ENCODE peak calls at places on chromosomes 7 and 10, in five cellular contexts. One of them, this sample, is unnamed. For H3K9me3, the result is how much of the 10 kb centered on the place peaks cover.

GRCh38 chr10:21399392-21400015 is 126.0 kb downstream of the SKIDA1 start:
- DNase-seq in right lobe of liver: no peak
- DNase-seq in pancreas: no peak
- DNase-seq in cardiac muscle cell: peak
- DNase-seq in K562: no peak
- DNase-seq in this sample: no peak

GRCh38 chr10:98267894-98268693 is at the start of gene LOXL4:
- DNase-seq in right lobe of liver: no peak
- DNase-seq in pancreas: peak
- DNase-seq in cardiac muscle cell: peak
- DNase-seq in K562: peak
- DNase-seq in this sample: peak

GRCh38 chr7:35025391-35025870 is 11.9 kb downstream of the DPY19L1 start:
- DNase-seq in right lobe of liver: no peak
- DNase-seq in pancreas: no peak
- DNase-seq in cardiac muscle cell: no peak
- DNase-seq in K562: no peak
- DNase-seq in this sample: no peak

GRCh38 chr10:112898540-112899395 is 51.3 kb upstream of the TCF7L2 start:
- DNase-seq in right lobe of liver: peak
- DNase-seq in pancreas: peak
- DNase-seq in cardiac muscle cell: peak
- DNase-seq in K562: peak
- DNase-seq in this sample: no peak

GRCh38 chr7:156209087-156209486 is 396.8 kb upstream of the SHH start:
- DNase-seq in right lobe of liver: no peak
- DNase-seq in pancreas: no peak
- DNase-seq in cardiac muscle cell: no peak
- DNase-seq in K562: no peak
- DNase-seq in this sample: no peak

GRCh38 chr7:140342732-140343514 is 55.4 kb downstream of the SLC37A3 start:
- DNase-seq in right lobe of liver: no peak
- DNase-seq in pancreas: no peak
- DNase-seq in cardiac muscle cell: peak
- DNase-seq in K562: peak
- DNase-seq in this sample: no peak

GRCh38 chr10:72331575-72332422 is 22.9 kb downstream of the DNAJB12 start:
- DNase-seq in right lobe of liver: peak
- DNase-seq in pancreas: peak
- DNase-seq in cardiac muscle cell: peak
- DNase-seq in K562: no peak
- DNase-seq in this sample: peak

GRCh38 chr7:94655562-94655883 is 410 bp downstream of the SGCE start:
- DNase-seq in right lobe of liver: no peak
- DNase-seq in pancreas: peak
- DNase-seq in cardiac muscle cell: no peak
- DNase-seq in K562: no peak
- DNase-seq in this sample: no peak

GRCh38 chr10:130801784-130802183 is 509.7 kb downstream of the TCERG1L start:
- DNase-seq in right lobe of liver: no peak
- DNase-seq in pancreas: peak
- DNase-seq in cardiac muscle cell: no peak
- DNase-seq in K562: no peak
- DNase-seq in this sample: no peak

GRCh38 chr7:77822269-77822668 is 23.7 kb downstream of the PHTF2 start:
- DNase-seq in right lobe of liver: no peak
- DNase-seq in pancreas: no peak
- DNase-seq in cardiac muscle cell: no peak
- DNase-seq in K562: peak
- DNase-seq in this sample: no peak

GRCh38 chr7:77825140-77825539 is 26.6 kb downstream of the PHTF2 start:
- DNase-seq in right lobe of liver: no peak
- DNase-seq in pancreas: no peak
- DNase-seq in cardiac muscle cell: no peak
- DNase-seq in K562: no peak
- DNase-seq in this sample: no peak

GRCh38 chr7:77823787-77824186 is 25.2 kb downstream of the PHTF2 start:
- DNase-seq in right lobe of liver: no peak
- DNase-seq in pancreas: no peak
- DNase-seq in cardiac muscle cell: no peak
- DNase-seq in K562: no peak
- DNase-seq in this sample: no peak

GRCh38 chr7:77824636-77825035 is 26.1 kb downstream of the PHTF2 start:
- DNase-seq in right lobe of liver: no peak
- DNase-seq in pancreas: no peak
- DNase-seq in cardiac muscle cell: no peak
- DNase-seq in K562: no peak
- DNase-seq in this sample: no peak

DNA sequence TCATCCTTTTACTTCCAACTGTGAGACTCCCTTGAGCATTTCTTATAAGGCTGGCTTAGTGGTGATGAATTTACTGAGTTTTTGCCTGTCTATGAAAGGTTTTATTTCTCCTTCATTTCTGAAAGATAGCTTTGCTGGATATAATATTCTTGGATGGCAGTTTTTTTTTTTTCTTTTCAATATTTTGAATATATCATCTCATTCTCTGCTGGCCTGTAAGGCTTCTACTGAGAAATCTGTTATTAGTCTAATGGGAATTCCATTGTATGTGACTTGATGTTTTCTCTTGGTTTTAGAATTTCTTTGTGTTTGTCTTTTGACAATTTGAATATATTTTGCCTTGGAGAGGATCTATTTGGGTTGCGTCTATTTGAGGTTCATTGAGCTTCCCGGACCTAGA is 22.4 kb downstream of the PHTF2 start:
- DNase-seq in right lobe of liver: no peak
- DNase-seq in pancreas: no peak
- DNase-seq in cardiac muscle cell: no peak
- DNase-seq in K562: no peak
- DNase-seq in this sample: no peak
- H3K9me3 ChIP-seq in right lobe of liver: under half
- H3K9me3 ChIP-seq in pancreas: under half
- H3K9me3 ChIP-seq in cardiac muscle cell: under half
- H3K9me3 ChIP-seq in K562: under half
- H3K9me3 ChIP-seq in this sample: under half

DNA sequence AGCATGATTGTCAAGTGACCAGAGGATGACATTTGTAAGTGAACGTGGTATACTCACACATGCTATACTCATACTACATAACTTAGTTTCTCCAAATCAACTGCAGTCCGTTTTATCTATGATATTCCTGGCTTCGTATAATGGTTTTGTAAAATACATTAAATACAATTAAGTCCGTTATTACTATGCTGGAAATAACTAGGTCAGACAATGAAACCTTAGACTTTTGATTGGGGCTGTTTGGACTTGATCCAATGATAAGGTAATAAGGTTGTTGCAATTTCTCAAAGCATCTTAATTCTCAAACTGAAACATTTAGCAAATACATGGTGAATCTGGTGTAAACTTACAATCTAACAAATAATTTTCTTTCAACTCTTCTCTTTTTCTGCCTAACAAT is 117.0 kb downstream of the TWIST1 start:
- DNase-seq in right lobe of liver: no peak
- DNase-seq in pancreas: no peak
- DNase-seq in cardiac muscle cell: no peak
- DNase-seq in K562: no peak
- DNase-seq in this sample: no peak
- H3K9me3 ChIP-seq in right lobe of liver: under half
- H3K9me3 ChIP-seq in pancreas: under half
- H3K9me3 ChIP-seq in cardiac muscle cell: under half
- H3K9me3 ChIP-seq in K562: under half
- H3K9me3 ChIP-seq in this sample: under half

GRCh38 chr7:157476654-157477549 is 140.1 kb downstream of the DNAJB6 start:
- DNase-seq in right lobe of liver: peak
- DNase-seq in pancreas: peak
- DNase-seq in cardiac muscle cell: no peak
- DNase-seq in K562: no peak
- DNase-seq in this sample: peak
- H3K9me3 ChIP-seq in right lobe of liver: under half
- H3K9me3 ChIP-seq in pancreas: under half
- H3K9me3 ChIP-seq in cardiac muscle cell: under half
- H3K9me3 ChIP-seq in K562: under half
- H3K9me3 ChIP-seq in this sample: under half

GRCh38 chr7:157754416-157754790 is 417.6 kb downstream of the DNAJB6 start:
- DNase-seq in right lobe of liver: no peak
- DNase-seq in pancreas: no peak
- DNase-seq in cardiac muscle cell: no peak
- DNase-seq in K562: no peak
- DNase-seq in this sample: no peak

GRCh38 chr7:157750291-157750690 is 413.5 kb downstream of the DNAJB6 start:
- DNase-seq in right lobe of liver: no peak
- DNase-seq in pancreas: peak
- DNase-seq in cardiac muscle cell: no peak
- DNase-seq in K562: no peak
- DNase-seq in this sample: no peak

GRCh38 chr7:157753713-157754415 is 417.1 kb downstream of the DNAJB6 start:
- DNase-seq in right lobe of liver: no peak
- DNase-seq in pancreas: no peak
- DNase-seq in cardiac muscle cell: no peak
- DNase-seq in K562: no peak
- DNase-seq in this sample: no peak

GRCh38 chr7:157751951-157752673 is 415.3 kb downstream of the DNAJB6 start:
- DNase-seq in right lobe of liver: no peak
- DNase-seq in pancreas: peak
- DNase-seq in cardiac muscle cell: no peak
- DNase-seq in K562: no peak
- DNase-seq in this sample: no peak

DNA sequence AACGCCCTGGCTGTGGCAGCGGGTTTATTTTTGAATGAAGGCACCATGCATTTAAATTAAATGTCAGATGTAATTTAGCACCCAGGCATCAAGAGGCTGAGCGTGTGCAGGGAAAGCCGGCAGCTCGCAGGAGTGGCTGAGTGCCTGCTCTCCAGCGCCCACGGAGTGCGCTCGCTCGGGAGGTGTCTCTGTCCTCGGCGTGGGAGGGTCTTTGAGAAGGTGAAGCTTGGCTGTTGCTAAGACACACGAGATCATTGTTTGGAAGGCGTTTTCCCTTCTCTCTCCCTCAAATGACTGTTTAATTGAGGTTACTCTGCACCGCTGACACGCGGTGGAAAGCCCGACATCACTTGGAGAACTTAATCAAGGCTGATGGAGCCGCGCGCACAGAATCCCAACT is 414.5 kb downstream of the DNAJB6 start:
- DNase-seq in right lobe of liver: no peak
- DNase-seq in pancreas: peak
- DNase-seq in cardiac muscle cell: no peak
- DNase-seq in K562: no peak
- DNase-seq in this sample: no peak
- H3K9me3 ChIP-seq in right lobe of liver: under half
- H3K9me3 ChIP-seq in pancreas: under half
- H3K9me3 ChIP-seq in cardiac muscle cell: under half
- H3K9me3 ChIP-seq in K562: under half
- H3K9me3 ChIP-seq in this sample: under half

GRCh38 chr7:158044156-158044823 is 543.3 kb downstream of the PTPRN2 start:
- DNase-seq in right lobe of liver: peak
- DNase-seq in pancreas: no peak
- DNase-seq in cardiac muscle cell: no peak
- DNase-seq in K562: no peak
- DNase-seq in this sample: no peak
- H3K9me3 ChIP-seq in right lobe of liver: under half
- H3K9me3 ChIP-seq in pancreas: under half
- H3K9me3 ChIP-seq in cardiac muscle cell: under half
- H3K9me3 ChIP-seq in K562: under half
- H3K9me3 ChIP-seq in this sample: under half

GRCh38 chr7:157755741-157756140 is 418.9 kb downstream of the DNAJB6 start:
- DNase-seq in right lobe of liver: no peak
- DNase-seq in pancreas: no peak
- DNase-seq in cardiac muscle cell: no peak
- DNase-seq in K562: no peak
- DNase-seq in this sample: no peak

GRCh38 chr7:157758468-157759245 is 421.9 kb downstream of the DNAJB6 start:
- DNase-seq in right lobe of liver: no peak
- DNase-seq in pancreas: peak
- DNase-seq in cardiac muscle cell: no peak
- DNase-seq in K562: no peak
- DNase-seq in this sample: peak

GRCh38 chr7:157757776-157758467 is 421.1 kb downstream of the DNAJB6 start:
- DNase-seq in right lobe of liver: no peak
- DNase-seq in pancreas: peak
- DNase-seq in cardiac muscle cell: no peak
- DNase-seq in K562: no peak
- DNase-seq in this sample: no peak

GRCh38 chr7:157757211-157757610 is 420.4 kb downstream of the DNAJB6 start:
- DNase-seq in right lobe of liver: no peak
- DNase-seq in pancreas: peak
- DNase-seq in cardiac muscle cell: no peak
- DNase-seq in K562: no peak
- DNase-seq in this sample: no peak

GRCh38 chr7:157752832-157753291 is 416.1 kb downstream of the DNAJB6 start:
- DNase-seq in right lobe of liver: no peak
- DNase-seq in pancreas: no peak
- DNase-seq in cardiac muscle cell: no peak
- DNase-seq in K562: no peak
- DNase-seq in this sample: no peak
- H3K9me3 ChIP-seq in right lobe of liver: under half
- H3K9me3 ChIP-seq in pancreas: under half
- H3K9me3 ChIP-seq in cardiac muscle cell: under half
- H3K9me3 ChIP-seq in K562: under half
- H3K9me3 ChIP-seq in this sample: under half

DNA sequence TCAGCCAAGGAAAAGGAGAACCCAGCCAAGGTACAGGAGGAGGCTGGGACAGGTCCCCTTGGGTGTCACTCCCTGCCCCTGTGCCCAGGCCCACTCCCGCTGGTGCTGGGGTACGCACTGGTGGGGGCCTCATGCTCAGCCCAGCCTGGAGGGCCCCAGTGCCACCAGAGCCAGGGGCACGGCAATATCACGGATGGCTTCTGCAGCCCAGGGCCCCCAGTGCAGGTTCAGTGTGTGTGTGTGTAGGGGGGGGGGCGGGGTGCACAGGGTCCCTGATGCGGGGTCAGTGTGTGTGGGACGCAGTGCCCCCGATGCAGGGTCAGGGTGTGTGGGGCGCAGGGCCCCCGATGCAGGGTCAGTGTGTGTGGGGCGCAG is 23.4 kb upstream of the ZNF716 start:
- DNase-seq in right lobe of liver: no peak
- DNase-seq in pancreas: no peak
- DNase-seq in cardiac muscle cell: no peak
- DNase-seq in K562: no peak
- DNase-seq in this sample: no peak
- H3K9me3 ChIP-seq in right lobe of liver: under half
- H3K9me3 ChIP-seq in pancreas: under half
- H3K9me3 ChIP-seq in cardiac muscle cell: under half
- H3K9me3 ChIP-seq in K562: under half
- H3K9me3 ChIP-seq in this sample: under half

This sample was measured in CD8-positive, alpha-beta memory T cell.